ENCODE peak calls at places on chromosomes 5 and 9, in nine cellular contexts. C is heart left ventricle, E is erythroblast, G is breast epithelium, H is tibial nerve, Z is sigmoid colon, Y is stomach, N is adrenal gland, R is spleen. P is an unnamed sample.

GRCh38 chr5:178785999-178786398 is 55.5 kb upstream of the ZNF354A start:
- DNase-seq in C (no peak), E (no peak), G (no peak), H (no peak), Z (peak; percentile 21), Y (no peak), N (no peak), R (no peak), P (no peak)

GRCh38 chr5:163531272-163531671 is 25.9 kb downstream of the MAT2B start:
- DNase-seq in C (no peak), E (no peak), G (no peak), H (no peak), Z (no peak), Y (no peak), N (no peak), R (no peak), P (no peak)

GRCh38 chr9:70586506-70586905 is 172.0 kb upstream of the KLF9 start:
- DNase-seq in C (no peak), E (no peak), G (no peak), H (no peak), Z (no peak), Y (no peak), N (no peak), R (no peak), P (no peak)

GRCh38 chr9:134778841-134779411 is 101.7 kb upstream of the FCN2 start:
- DNase-seq in C (peak; percentile 68), E (peak; percentile 14), G (peak; percentile 71), H (peak; percentile 58), Z (peak; percentile 89), Y (peak; percentile 48), N (peak; percentile 93), R (no peak), P (peak; percentile 19)

GRCh38 chr5:68225188-68225910 is 9.8 kb downstream of the PIK3R1 start:
- DNase-seq in C (peak; percentile 81), E (peak; percentile 54), G (no peak), H (peak; percentile 82), Z (peak; percentile 90), Y (peak; percentile 69), N (peak; percentile 90), R (no peak), P (peak; percentile 68)

GRCh38 chr9:134338394-134339182 is 12.3 kb downstream of the RXRA start:
- DNase-seq in C (no peak), E (peak; percentile 96), G (no peak), H (no peak), Z (no peak), Y (peak; percentile 36), N (no peak), R (no peak), P (no peak)

GRCh38 chr5:51347704-51348103 is 35.5 kb upstream of the ISL1 start:
- DNase-seq in C (no peak), E (no peak), G (no peak), H (no peak), Z (no peak), Y (no peak), N (no peak), R (no peak), P (no peak)

GRCh38 chr5:120228262-120229031 is 235.7 kb upstream of the PRR16 start:
- DNase-seq in C (no peak), E (no peak), G (no peak), H (no peak), Z (no peak), Y (no peak), N (no peak), R (no peak), P (no peak)

GRCh38 chr9:78235296-78235770 is 542 bp upstream of the CEP78 start:
- DNase-seq in C (no peak), E (peak; percentile 41), G (no peak), H (no peak), Z (no peak), Y (no peak), N (no peak), R (no peak), P (no peak)

GRCh38 chr9:116288658-116289057 is 135.1 kb downstream of the PAPPA start:
- DNase-seq in C (no peak), E (no peak), G (no peak), H (no peak), Z (no peak), Y (no peak), N (peak; percentile 45), R (no peak), P (no peak)

GRCh38 chr5:55921617-55922016 is 70.5 kb downstream of the IL31RA start:
- DNase-seq in C (no peak), E (no peak), G (no peak), H (no peak), Z (no peak), Y (no peak), N (no peak), R (no peak), P (no peak)

GRCh38 chr5:133359861-133360260 is 252.5 kb downstream of the FSTL4 start:
- DNase-seq in C (no peak), E (no peak), G (no peak), H (no peak), Z (no peak), Y (no peak), N (no peak), R (no peak), P (no peak)

DNA sequence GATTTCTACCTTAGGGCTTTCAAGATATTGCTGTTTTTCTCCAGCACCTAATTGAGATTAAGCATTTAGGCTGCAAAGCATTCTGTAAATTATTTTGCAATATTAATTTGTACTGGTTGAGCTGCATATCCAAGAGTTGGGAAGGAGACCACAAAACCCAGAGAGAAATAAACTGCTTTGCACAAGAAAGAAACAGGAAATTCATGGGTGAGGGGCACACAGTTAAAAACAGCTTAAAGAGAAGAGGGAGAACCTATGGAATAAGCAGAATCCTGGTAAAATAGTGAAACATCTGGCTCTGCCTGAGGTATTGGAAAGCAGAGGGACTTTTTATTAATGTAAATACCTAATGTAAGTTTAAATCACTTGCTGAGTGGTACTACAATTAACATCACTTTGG is 243.0 kb downstream of the TMEM167A start:
- DNase-seq in C (no peak), E (no peak), G (no peak), H (no peak), Z (no peak), Y (no peak), N (no peak), R (no peak), P (no peak)
- TF ChIP-seq POLR2A in C (no peak), E (no peak), G (no peak), H (no peak), Z (no peak), Y (no peak), N (no peak), R (no peak), P (no peak)

GRCh38 chr5:42950466-42951168 is 89.5 kb downstream of the ANXA2R start:
- DNase-seq in C (peak; percentile 79), E (peak; percentile 95), G (no peak), H (peak; percentile 62), Z (peak; percentile 85), Y (peak; percentile 74), N (peak; percentile 80), R (no peak), P (peak; percentile 94)

GRCh38 chr5:42950091-42950465 is 90.0 kb downstream of the ANXA2R start:
- DNase-seq in C (no peak), E (no peak), G (no peak), H (no peak), Z (no peak), Y (no peak), N (no peak), R (no peak), P (no peak)

GRCh38 chr5:42948961-42949347 is 91.2 kb downstream of the ANXA2R start:
- DNase-seq in C (no peak), E (no peak), G (no peak), H (no peak), Z (no peak), Y (no peak), N (no peak), R (no peak), P (no peak)

GRCh38 chr5:42951169-42951846 is 88.8 kb downstream of the ANXA2R start:
- DNase-seq in C (peak; percentile 43), E (peak; percentile 87), G (no peak), H (peak; percentile 32), Z (no peak), Y (peak; percentile 32), N (peak; percentile 50), R (peak; percentile 91), P (peak; percentile 90)

DNA sequence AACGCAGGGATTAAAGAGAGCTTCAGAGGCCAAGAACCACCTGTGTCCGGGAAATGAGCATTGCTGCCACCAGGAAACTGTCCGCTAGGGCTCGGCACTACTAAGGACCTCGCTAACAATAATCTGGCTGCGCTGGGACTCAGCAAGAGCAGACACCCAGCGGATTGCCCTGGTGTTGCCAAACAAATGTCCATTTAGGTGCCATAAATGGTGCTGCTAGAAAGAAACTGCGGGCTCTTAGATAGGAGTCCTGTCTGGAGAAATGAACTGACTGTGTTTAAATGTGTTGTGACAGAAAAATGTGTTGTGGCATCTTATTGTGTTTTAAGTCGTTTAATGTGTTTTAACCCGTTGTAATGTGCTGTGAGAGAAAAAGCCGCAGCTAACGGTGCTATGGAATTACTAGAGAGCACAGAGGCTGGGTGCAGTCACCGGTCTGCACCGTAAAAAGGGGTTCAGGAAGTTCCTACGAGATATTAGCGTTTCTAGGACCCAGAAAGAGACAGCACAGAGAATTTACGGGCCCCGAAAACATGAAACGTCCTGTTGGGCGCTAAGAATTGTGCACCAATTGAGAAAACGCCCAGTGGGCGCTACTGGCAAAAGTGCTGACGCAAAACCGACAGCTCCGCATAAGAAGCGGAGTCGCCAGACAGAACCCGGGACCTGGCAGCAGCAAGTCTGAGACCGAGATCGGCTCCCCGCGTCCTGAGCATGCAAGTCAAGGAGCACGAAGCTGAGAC is 90.6 kb downstream of the ANXA2R start:
- DNase-seq in C (peak; percentile 63), E (peak; percentile 94), G (no peak), H (peak; percentile 51), Z (peak; percentile 75), Y (peak; percentile 58), N (peak; percentile 43), R (peak; percentile 92), P (peak; percentile 63)
- TF ChIP-seq POLR2A in C (no peak), E (peak; percentile 81), G (no peak), H (no peak), Z (no peak), Y (no peak), N (no peak), R (no peak), P (no peak)

DNA sequence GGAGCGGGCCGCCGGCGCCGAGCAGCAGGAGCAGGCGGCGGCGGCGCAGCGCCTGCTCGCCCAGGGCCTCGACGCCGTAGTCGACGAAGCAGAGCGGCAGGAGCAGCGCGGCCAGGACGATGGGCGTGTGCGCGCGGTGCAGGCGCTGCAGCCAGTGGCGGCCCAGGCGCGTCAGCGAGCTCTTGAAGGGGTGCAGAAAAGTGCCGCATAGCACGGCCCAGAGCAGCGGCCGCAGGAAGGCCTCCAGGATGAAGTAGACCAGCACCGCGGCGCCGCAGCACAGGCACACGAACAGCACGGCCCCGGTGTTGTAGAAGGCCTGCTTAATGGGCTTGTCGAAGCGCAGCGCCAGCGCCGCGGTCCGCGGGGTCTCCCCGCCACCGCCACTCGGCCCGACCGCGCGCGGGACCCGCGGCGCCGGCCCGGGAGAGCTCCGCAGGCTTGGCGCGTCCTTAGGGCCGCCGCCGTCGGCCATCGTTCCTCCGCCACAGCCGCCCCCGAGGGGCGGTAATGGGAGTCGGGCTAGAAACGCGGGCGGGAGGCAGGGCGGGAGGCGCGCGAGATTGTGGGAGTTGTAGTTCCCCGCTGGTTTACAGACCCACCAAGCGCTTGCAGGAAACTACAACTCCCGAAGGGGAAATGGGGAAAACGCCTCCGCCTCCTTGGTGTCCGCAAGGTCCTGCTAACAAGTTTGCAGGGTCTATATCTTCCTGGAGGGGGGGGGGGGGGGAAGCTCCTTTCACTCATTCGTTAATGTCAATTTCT is at the start of gene TMEM245:
- DNase-seq in C (peak; percentile 98), E (peak; percentile 98), G (peak; percentile 95), H (peak; percentile 92), Z (peak; percentile 98), Y (peak; percentile 96), N (peak; percentile 98), R (peak; percentile 97), P (peak; percentile 97)
- TF ChIP-seq POLR2A in C (peak; percentile 79), E (peak; percentile 90), G (peak; percentile 67), H (peak; percentile 81), Z (peak; percentile 24), Y (no peak), N (peak; percentile 91), R (no peak), P (no peak)

GRCh38 chr5:173327948-173328895 is at the start of gene STC2:
- DNase-seq in C (peak; percentile 86), E (peak; percentile 20), G (peak; percentile 95), H (peak; percentile 40), Z (peak; percentile 83), Y (peak; percentile 73), N (peak; percentile 47), R (peak; percentile 70), P (peak; percentile 90)
- TF ChIP-seq POLR2A in C (no peak), E (no peak), G (peak; percentile 66), H (no peak), Z (no peak), Y (no peak), N (no peak), R (no peak), P (no peak)